ENCODE peak calls at places on chromosomes 13 and 19, in five cellular contexts. One of them, this sample, is unnamed.

GRCh38 chr19:34263745-34264237 is 9.4 kb downstream of the GARRE1 start:
- DNase-seq in adrenal gland: no peak
- DNase-seq in A549: no peak
- DNase-seq in heart right ventricle: no peak
- DNase-seq in CD4-positive, alpha-beta memory T cell: no peak
- DNase-seq in this sample: no peak

GRCh38 chr13:113953561-113953960 is 20.3 kb downstream of the C13orf46 start:
- DNase-seq in heart right ventricle: no peak
- DNase-seq in CD4-positive, alpha-beta memory T cell: no peak
- DNase-seq in adrenal gland: no peak
- DNase-seq in A549: no peak
- DNase-seq in this sample: no peak

GRCh38 chr19:7743425-7743841 is 3.9 kb downstream of the CD209 start:
- DNase-seq in heart right ventricle: no peak
- DNase-seq in CD4-positive, alpha-beta memory T cell: no peak
- DNase-seq in adrenal gland: no peak
- DNase-seq in A549: no peak
- DNase-seq in this sample: no peak

GRCh38 chr13:66794340-66795031 is 435.6 kb downstream of the PCDH9 start:
- DNase-seq in adrenal gland: no peak
- DNase-seq in A549: no peak
- DNase-seq in CD4-positive, alpha-beta memory T cell: no peak
- DNase-seq in heart right ventricle: no peak
- DNase-seq in this sample: no peak

GRCh38 chr13:98751397-98752110 is 918 bp downstream of the SLC15A1 start:
- DNase-seq in CD4-positive, alpha-beta memory T cell: no peak
- DNase-seq in A549: peak; percentile 9
- DNase-seq in heart right ventricle: no peak
- DNase-seq in adrenal gland: no peak
- DNase-seq in this sample: no peak

GRCh38 chr13:83765796-83766195 is 116.5 kb downstream of the SLITRK1 start:
- DNase-seq in adrenal gland: no peak
- DNase-seq in A549: no peak
- DNase-seq in heart right ventricle: no peak
- DNase-seq in CD4-positive, alpha-beta memory T cell: no peak
- DNase-seq in this sample: no peak

GRCh38 chr13:100022798-100023197 is 41.2 kb downstream of the ZIC2 start:
- DNase-seq in adrenal gland: no peak
- DNase-seq in heart right ventricle: no peak
- DNase-seq in A549: no peak
- DNase-seq in CD4-positive, alpha-beta memory T cell: no peak
- DNase-seq in this sample: no peak

GRCh38 chr19:34368338-34368737 is 3.3 kb downstream of the GPI start:
- DNase-seq in A549: no peak
- DNase-seq in adrenal gland: peak; percentile 53
- DNase-seq in heart right ventricle: no peak
- DNase-seq in CD4-positive, alpha-beta memory T cell: no peak
- DNase-seq in this sample: no peak

GRCh38 chr19:1112254-1113208 is 8.7 kb downstream of the GPX4 start:
- DNase-seq in adrenal gland: peak; percentile 87
- DNase-seq in CD4-positive, alpha-beta memory T cell: no peak
- DNase-seq in heart right ventricle: peak; percentile 64
- DNase-seq in A549: no peak
- DNase-seq in this sample: no peak

GRCh38 chr19:34985249-34986022 is 14.7 kb upstream of the GRAMD1A start:
- DNase-seq in heart right ventricle: peak; percentile 61
- DNase-seq in adrenal gland: peak; percentile 53
- DNase-seq in A549: no peak
- DNase-seq in CD4-positive, alpha-beta memory T cell: no peak
- DNase-seq in this sample: peak; percentile 55

DNA sequence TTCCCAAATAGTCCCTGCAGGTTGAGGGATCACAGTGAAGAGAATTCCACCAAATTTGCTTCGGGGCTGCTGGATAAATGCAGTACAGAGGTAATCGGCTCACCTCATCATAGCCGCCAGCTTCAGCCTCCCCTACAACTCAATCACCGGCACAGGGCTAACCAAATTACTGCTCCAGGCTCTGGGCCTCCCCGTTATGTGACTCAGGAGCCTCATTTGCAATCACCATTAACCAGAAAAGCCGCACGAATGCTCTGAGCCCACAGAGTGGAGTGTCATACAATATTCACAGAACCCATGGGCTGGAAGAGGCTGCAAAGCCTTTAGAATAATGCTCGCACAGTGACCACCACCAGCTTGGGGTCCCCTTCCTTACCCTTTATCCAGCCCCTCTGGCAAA is 4.9 kb downstream of the SIAH3 start:
- DNase-seq in heart right ventricle: no peak
- DNase-seq in adrenal gland: no peak
- DNase-seq in CD4-positive, alpha-beta memory T cell: no peak
- DNase-seq in A549: no peak
- DNase-seq in this sample: no peak
- H3K4me3 ChIP-seq in heart right ventricle: no peak overlapping the region
- H3K4me3 ChIP-seq in adrenal gland: no peak overlapping the region
- H3K4me3 ChIP-seq in CD4-positive, alpha-beta memory T cell: no peak overlapping the region
- H3K4me3 ChIP-seq in A549: no peak overlapping the region
- H3K4me3 ChIP-seq in this sample: no peak overlapping the region

GRCh38 chr19:23917856-23918255 is 3.2 kb downstream of the ZNF726 start:
- DNase-seq in A549: no peak
- DNase-seq in CD4-positive, alpha-beta memory T cell: no peak
- DNase-seq in heart right ventricle: no peak
- DNase-seq in adrenal gland: no peak
- DNase-seq in this sample: no peak
- H3K9me3 ChIP-seq in A549: peaks cover 56% of the 10 kb centered on the region
- H3K9me3 ChIP-seq in CD4-positive, alpha-beta memory T cell: no peaks in the 10 kb centered on the region
- H3K9me3 ChIP-seq in heart right ventricle: no peaks in the 10 kb centered on the region
- H3K9me3 ChIP-seq in adrenal gland: no peaks in the 10 kb centered on the region
- H3K9me3 ChIP-seq in this sample: no peaks in the 10 kb centered on the region

GRCh38 chr19:48879025-48879572 is 6.9 kb downstream of the PPP1R15A start:
- DNase-seq in heart right ventricle: no peak
- DNase-seq in adrenal gland: no peak
- DNase-seq in CD4-positive, alpha-beta memory T cell: peak; percentile 13
- DNase-seq in A549: peak; percentile 26
- DNase-seq in this sample: no peak
- H3K4me1 ChIP-seq in heart right ventricle: peaks cover 35% of the 10 kb centered on the region
- H3K4me1 ChIP-seq in adrenal gland: peaks cover 26% of the 10 kb centered on the region
- H3K4me1 ChIP-seq in CD4-positive, alpha-beta memory T cell: peaks cover 28% of the 10 kb centered on the region
- H3K4me1 ChIP-seq in A549: peaks cover 16% of the 10 kb centered on the region
- H3K4me1 ChIP-seq in this sample: peaks cover 19% of the 10 kb centered on the region

DNA sequence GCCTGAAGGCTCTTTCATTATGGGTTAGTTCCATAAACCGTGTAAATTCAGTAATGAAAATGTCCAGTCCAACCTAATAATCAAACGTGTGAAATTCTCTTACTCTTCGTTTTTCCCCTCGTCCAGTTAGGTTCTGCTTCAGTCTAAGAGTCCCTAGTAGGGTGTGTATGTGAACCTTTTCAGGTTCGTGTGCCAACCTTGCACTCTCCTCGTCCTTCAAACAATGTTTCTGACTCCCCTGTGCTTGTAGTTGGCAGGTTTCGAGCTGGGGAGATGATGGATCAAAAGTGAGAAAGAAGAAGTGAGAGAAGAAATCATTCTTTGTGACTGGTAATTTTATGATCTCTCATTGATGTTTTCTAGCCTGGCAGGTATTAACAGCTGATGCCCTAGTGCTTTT is 366.1 kb downstream of the GPC5 start:
- DNase-seq in adrenal gland: no peak
- DNase-seq in CD4-positive, alpha-beta memory T cell: no peak
- DNase-seq in heart right ventricle: no peak
- DNase-seq in A549: no peak
- DNase-seq in this sample: no peak
- H3K4me3 ChIP-seq in adrenal gland: no peak overlapping the region
- H3K4me3 ChIP-seq in CD4-positive, alpha-beta memory T cell: no peak overlapping the region
- H3K4me3 ChIP-seq in heart right ventricle: no peak overlapping the region
- H3K4me3 ChIP-seq in A549: no peak overlapping the region
- H3K4me3 ChIP-seq in this sample: no peak overlapping the region

GRCh38 chr19:52351512-52351911 is 15.5 kb downstream of the ZNF610 start:
- DNase-seq in heart right ventricle: no peak
- DNase-seq in adrenal gland: no peak
- DNase-seq in CD4-positive, alpha-beta memory T cell: no peak
- DNase-seq in A549: no peak
- DNase-seq in this sample: no peak
- H3K9me3 ChIP-seq in heart right ventricle: no peaks in the 10 kb centered on the region
- H3K9me3 ChIP-seq in adrenal gland: no peaks in the 10 kb centered on the region
- H3K9me3 ChIP-seq in CD4-positive, alpha-beta memory T cell: no peaks in the 10 kb centered on the region
- H3K9me3 ChIP-seq in A549: peaks cover 85% of the 10 kb centered on the region
- H3K9me3 ChIP-seq in this sample: no peaks in the 10 kb centered on the region

DNA sequence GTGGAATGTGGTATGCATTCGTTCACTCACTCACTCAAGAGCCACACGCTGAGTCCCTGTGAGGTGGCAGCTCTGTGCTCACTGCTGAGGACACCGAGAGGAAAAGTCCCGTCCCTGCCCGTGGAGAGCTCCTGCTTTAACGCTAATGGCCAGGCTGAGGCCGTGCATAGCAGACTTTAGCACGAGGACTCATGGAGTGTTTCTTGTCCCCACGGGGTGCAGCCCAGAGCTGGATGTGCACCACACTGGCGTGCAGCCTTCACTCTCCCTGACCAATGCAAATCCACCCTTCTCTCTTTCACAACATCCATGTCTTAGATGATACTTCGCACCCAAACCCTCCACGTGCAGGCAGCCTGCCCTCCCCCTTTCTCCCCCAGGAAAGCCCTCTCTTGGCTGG is 159.6 kb upstream of the ZNF536 start:
- DNase-seq in heart right ventricle: no peak
- DNase-seq in A549: no peak
- DNase-seq in adrenal gland: no peak
- DNase-seq in CD4-positive, alpha-beta memory T cell: no peak
- DNase-seq in this sample: no peak
- H3K4me1 ChIP-seq in heart right ventricle: no peaks in the 10 kb centered on the region
- H3K4me1 ChIP-seq in A549: no peaks in the 10 kb centered on the region
- H3K4me1 ChIP-seq in adrenal gland: no peaks in the 10 kb centered on the region
- H3K4me1 ChIP-seq in CD4-positive, alpha-beta memory T cell: no peaks in the 10 kb centered on the region
- H3K4me1 ChIP-seq in this sample: no peaks in the 10 kb centered on the region

DNA sequence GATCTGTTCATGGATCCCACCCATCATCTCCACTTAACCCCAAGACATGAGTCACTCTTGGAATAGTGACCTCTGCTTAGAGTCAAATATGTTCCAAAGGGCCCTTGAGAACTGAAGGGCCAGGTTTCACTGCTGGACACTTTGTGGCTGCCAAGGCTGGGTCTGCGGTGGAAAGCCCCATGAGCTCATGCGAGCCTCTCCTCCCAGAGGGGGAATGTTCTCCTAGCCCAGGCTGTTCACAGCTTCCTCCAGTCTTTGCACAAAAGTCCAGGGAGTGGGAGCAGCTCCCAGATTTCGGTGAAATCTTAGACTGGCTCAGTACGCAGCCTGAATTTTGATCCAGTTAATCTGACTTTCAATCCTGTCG is 732 bp upstream of the DCLK1 start:
- DNase-seq in A549: no peak
- DNase-seq in heart right ventricle: peak; percentile 65
- DNase-seq in CD4-positive, alpha-beta memory T cell: no peak
- DNase-seq in adrenal gland: no peak
- DNase-seq in this sample: no peak
- H3K4me3 ChIP-seq in A549: no peak overlapping the region
- H3K4me3 ChIP-seq in heart right ventricle: peak overlapping the region; percentile 52
- H3K4me3 ChIP-seq in CD4-positive, alpha-beta memory T cell: no peak overlapping the region
- H3K4me3 ChIP-seq in adrenal gland: no peak overlapping the region
- H3K4me3 ChIP-seq in this sample: no peak overlapping the region